ENCODE peak calls at places on chromosomes 4 and X, in five cellular contexts. R is naive thymus-derived CD4-positive, alpha-beta T cell; J is GM23338; G is fibroblast of mammary gland; A is CD4-positive, CD25-positive, alpha-beta regulatory T cell. Z is an unnamed sample.

GRCh38 chr4:10982305-10982704 is 297.7 kb upstream of the CLNK start:
- DNase-seq in J (peak), G (no peak), R (no peak), A (no peak), Z (no peak)

GRCh38 chrX:148500428-148501120 is at the start of gene AFF2:
- DNase-seq in R (peak), J (peak), A (peak), G (peak), Z (peak)

GRCh38 chr4:13483142-13484044 is 747 bp downstream of the RAB28 start:
- DNase-seq in G (peak), A (peak), J (peak), R (peak), Z (no peak)

GRCh38 chr4:26821677-26822503 is 38.8 kb upstream of the STIM2 start:
- DNase-seq in A (no peak), J (no peak), G (no peak), R (no peak), Z (no peak)

GRCh38 chr4:133147365-133147821 is 1.7 kb upstream of the PCDH10 start:
- DNase-seq in R (no peak), J (peak), G (no peak), A (no peak), Z (no peak)

GRCh38 chr4:72564789-72565188 is 4.2 kb downstream of the ADAMTS3 start:
- DNase-seq in A (no peak), J (no peak), G (no peak), R (no peak), Z (no peak)

GRCh38 chr4:31366041-31366440 is 645.9 kb downstream of the PCDH7 start:
- DNase-seq in R (no peak), A (no peak), J (no peak), G (peak), Z (no peak)

GRCh38 chr4:141654098-141654497 is 17.7 kb downstream of the IL15 start:
- DNase-seq in G (peak), A (no peak), R (no peak), J (peak), Z (no peak)

GRCh38 chr4:26878729-26879415 is 18.2 kb downstream of the STIM2 start:
- DNase-seq in A (no peak), G (peak), J (no peak), R (no peak), Z (no peak)

GRCh38 chr4:23728393-23728792 is 161.5 kb downstream of the PPARGC1A start:
- DNase-seq in R (no peak), J (no peak), G (peak), A (no peak), Z (no peak)

GRCh38 chr4:186027405-186027804 is 41.6 kb upstream of the TLR3 start:
- DNase-seq in R (no peak), A (no peak), J (no peak), G (no peak), Z (no peak)

GRCh38 chr4:11323771-11324170 is 104.9 kb downstream of the HS3ST1 start:
- DNase-seq in R (no peak), J (peak), G (no peak), A (no peak), Z (no peak)

GRCh38 chr4:70855464-70855863 is 15.8 kb upstream of the GRSF1 start:
- DNase-seq in G (no peak), J (no peak), A (no peak), R (no peak), Z (no peak)

GRCh38 chr4:96152824-96153223 is 312.9 kb downstream of the PDHA2 start:
- DNase-seq in G (no peak), J (no peak), R (no peak), A (no peak), Z (no peak)

GRCh38 chr4:153758136-153758535 is 1.7 kb downstream of the RNF175 start:
- DNase-seq in G (no peak), J (peak), R (no peak), A (no peak), Z (no peak)

GRCh38 chr4:170978990-170979389 is 834.2 kb upstream of the GALNTL6 start:
- DNase-seq in R (no peak), A (no peak), J (peak), G (no peak), Z (no peak)

GRCh38 chr4:83639849-83640493 is 104.1 kb downstream of the GPAT3 start:
- DNase-seq in A (peak), R (peak), J (peak), G (peak), Z (peak)

GRCh38 chr4:76677571-76678326 is 220.2 kb downstream of the SOWAHB start:
- DNase-seq in A (no peak), R (no peak), J (no peak), G (no peak), Z (no peak)

GRCh38 chr4:23874536-23874901 is 15.3 kb downstream of the PPARGC1A start:
- DNase-seq in A (no peak), G (no peak), J (no peak), R (no peak), Z (no peak)

GRCh38 chr4:126395661-126396060 is 1080.9 kb downstream of the FAT4 start:
- DNase-seq in R (no peak), A (no peak), J (peak), G (peak), Z (no peak)

GRCh38 chrX:49884290-49884862 is 5.1 kb downstream of the USP27X start:
- DNase-seq in G (peak), R (peak), J (peak), A (peak), Z (peak)

GRCh38 chrX:46876901-46877300 is 35.3 kb upstream of the JADE3 start:
- DNase-seq in A (no peak), R (no peak), J (no peak), G (no peak), Z (no peak)

GRCh38 chr4:145772347-145772746 is 92.4 kb downstream of the C4orf51 start:
- DNase-seq in J (no peak), R (no peak), G (no peak), A (no peak), Z (no peak)

GRCh38 chrX:78066110-78066509 is 37.9 kb upstream of the PGK1 start:
- DNase-seq in G (peak), R (no peak), A (no peak), J (no peak), Z (no peak)

GRCh38 chr4:39883645-39884044 is 94.1 kb downstream of the PDS5A start:
- DNase-seq in G (peak), J (no peak), R (no peak), A (no peak), Z (no peak)

GRCh38 chrX:12138366-12139313 is at the start of gene FRMPD4:
- DNase-seq in R (no peak), J (peak), G (peak), A (no peak), Z (peak)

GRCh38 chr4:40622913-40623312 is 6.8 kb downstream of the RBM47 start:
- DNase-seq in A (no peak), R (no peak), G (no peak), J (no peak), Z (peak)

GRCh38 chrX:153764786-153765137 is 713 bp downstream of the PLXNB3 start:
- DNase-seq in G (no peak), J (no peak), A (no peak), R (no peak), Z (peak)

GRCh38 chr4:74933562-74934015 is 673 bp downstream of the PARM1 start:
- DNase-seq in A (no peak), J (peak), G (peak), R (no peak), Z (no peak)

GRCh38 chr4:176404591-176404990 is 84.8 kb downstream of the SPCS3 start:
- DNase-seq in J (no peak), R (no peak), G (peak), A (no peak), Z (no peak)

GRCh38 chrX:56978172-56978571 is 17.2 kb downstream of the SPIN3 start:
- DNase-seq in J (peak), A (peak), G (peak), R (peak), Z (no peak)

GRCh38 chr4:52862605-52863236 is 604 bp downstream of the RASL11B start:
- DNase-seq in G (no peak), J (no peak), A (no peak), R (no peak), Z (no peak)

GRCh38 chrX:13762015-13762414 is 27.5 kb downstream of the OFD1 start:
- DNase-seq in R (no peak), J (peak), G (no peak), A (no peak), Z (no peak)

GRCh38 chr4:86587016-86587713 is 7.0 kb upstream of the PTPN13 start:
- DNase-seq in A (no peak), J (no peak), G (no peak), R (no peak), Z (no peak)

GRCh38 chr4:84070293-84070692 is 428.8 kb downstream of the NKX6-1 start:
- DNase-seq in R (no peak), A (no peak), G (no peak), J (peak), Z (no peak)

GRCh38 chrX:119885554-119886428 is 9.9 kb upstream of the AKAP14 start:
- DNase-seq in J (peak), G (peak), R (peak), A (no peak), Z (no peak)

GRCh38 chr4:147736458-147736857 is 4.6 kb downstream of the ARHGAP10 start:
- DNase-seq in R (no peak), G (peak), J (peak), A (no peak), Z (no peak)
- H3K4me3 ChIP-seq in R (no peak), G (no peak), J (no peak), A (no peak), Z (peak)

GRCh38 chr4:121073672-121074386 is 1.5 kb upstream of the NDNF start:
- DNase-seq in G (no peak), A (no peak), J (peak), R (no peak), Z (no peak)
- H3K4me3 ChIP-seq in G (no peak), A (no peak), J (peak), R (no peak), Z (no peak)

GRCh38 chr4:17260395-17260907 is 251.4 kb downstream of the QDPR start:
- DNase-seq in G (no peak), J (no peak), R (no peak), A (no peak), Z (no peak)
- H3K4me3 ChIP-seq in G (no peak), J (no peak), R (no peak), A (no peak), Z (no peak)

GRCh38 chr4:69523385-69524132 is 27.9 kb upstream of the UGT2B4 start:
- DNase-seq in G (no peak), R (no peak), J (peak), A (no peak), Z (no peak)
- H3K4me3 ChIP-seq in G (no peak), R (no peak), J (peak), A (no peak), Z (no peak)

Z was measured in GM06990.